ENCODE peak calls at places on chromosomes 5 and 9, in seven cellular contexts. S is GM23248, V is fibroblast of lung, T is GM12865, N is HCT116, G is NB4, Q is HAP-1. B is an unnamed sample.
A peak's percentile ranks its signal among the peaks of the same experiment; 100 is the strongest.

GRCh38 chr9:93525476-93525875 is 50.9 kb upstream of the PHF2 start:
- DNase-seq in V (no peak), S (no peak), T (no peak), N (no peak), G (no peak), Q (no peak), B (no peak)

GRCh38 chr5:72106922-72107873 is at the start of gene MAP1B:
- DNase-seq in G (peak; percentile 19), V (peak; percentile 58), Q (peak; percentile 93), T (no peak), S (peak; percentile 73), N (no peak), B (no peak)

GRCh38 chr5:93294184-93294583 is 286.8 kb downstream of the NR2F1-AS1 start:
- DNase-seq in Q (no peak), G (no peak), S (peak; percentile 84), N (no peak), V (no peak), T (no peak), B (no peak)

GRCh38 chr5:170192829-170193228 is 40.0 kb upstream of the C5orf58 start:
- DNase-seq in N (no peak), Q (no peak), T (no peak), S (no peak), V (no peak), G (no peak), B (no peak)

GRCh38 chr9:108444400-108445358 is 411.1 kb downstream of the ACTL7B start:
- DNase-seq in G (no peak), S (peak; percentile 97), N (peak; percentile 90), T (no peak), V (peak; percentile 95), Q (no peak), B (peak; percentile 82)

GRCh38 chr5:61257421-61257820 is 74.6 kb upstream of the ZSWIM6 start:
- DNase-seq in G (no peak), Q (no peak), T (no peak), V (no peak), N (no peak), S (no peak), B (no peak)

GRCh38 chr5:128632264-128632663 is 94.2 kb upstream of the FBN2 start:
- DNase-seq in Q (no peak), N (no peak), T (no peak), S (no peak), V (no peak), G (peak; percentile 8), B (no peak)

GRCh38 chr5:111681791-111682190 is 75.2 kb downstream of the NREP start:
- DNase-seq in G (no peak), T (no peak), V (peak; percentile 56), S (peak; percentile 57), N (no peak), Q (no peak), B (no peak)

GRCh38 chr5:136043968-136044610 is 15.3 kb downstream of the TGFBI start:
- DNase-seq in N (no peak), G (no peak), Q (no peak), S (no peak), V (no peak), T (no peak), B (no peak)

GRCh38 chr5:42400474-42400873 is 22.8 kb upstream of the GHR start:
- DNase-seq in N (no peak), S (no peak), T (no peak), G (no peak), V (no peak), Q (no peak), B (no peak)

GRCh38 chr9:20732118-20732517 is 48.1 kb downstream of the FOCAD start:
- DNase-seq in G (no peak), N (no peak), V (no peak), S (peak; percentile 69), T (no peak), Q (no peak), B (peak; percentile 24)

GRCh38 chr9:7982907-7983306 is 183.3 kb upstream of the DMAC1 start:
- DNase-seq in N (no peak), T (no peak), Q (peak; percentile 12), V (no peak), S (no peak), G (no peak), B (no peak)

GRCh38 chr5:68303038-68303738 is 87.6 kb downstream of the PIK3R1 start:
- DNase-seq in T (peak; percentile 66), Q (no peak), S (no peak), V (no peak), N (no peak), G (no peak), B (no peak)

GRCh38 chr5:17379188-17379951 is 118.7 kb upstream of the TAF11L2 start:
- DNase-seq in S (peak; percentile 12), G (no peak), N (no peak), Q (peak; percentile 52), V (peak; percentile 37), T (no peak), B (no peak)

GRCh38 chr9:87678650-87679355 is 47.1 kb upstream of the CTSL start:
- DNase-seq in V (peak; percentile 83), N (peak; percentile 55), G (peak; percentile 64), S (peak; percentile 81), Q (peak; percentile 76), T (peak; percentile 57), B (peak; percentile 40)

GRCh38 chr5:6721442-6721841 is 8.2 kb downstream of the TENT4A start:
- DNase-seq in N (no peak), V (no peak), S (peak; percentile 39), Q (peak; percentile 35), T (no peak), G (no peak), B (no peak)

GRCh38 chr9:35795701-35796100 is 4.3 kb downstream of the NPR2 start:
- DNase-seq in S (peak; percentile 18), N (no peak), G (no peak), Q (no peak), T (no peak), V (no peak), B (no peak)

GRCh38 chr5:39520232-39520572 is 95.4 kb upstream of the DAB2 start:
- DNase-seq in V (peak; percentile 94), S (peak; percentile 91), G (no peak), N (no peak), T (no peak), Q (no peak), B (peak; percentile 83)

GRCh38 chr5:176420086-176420485 is 3.7 kb upstream of the CLTB start:
- DNase-seq in S (no peak), Q (no peak), N (no peak), G (no peak), V (no peak), T (no peak), B (no peak)

DNA sequence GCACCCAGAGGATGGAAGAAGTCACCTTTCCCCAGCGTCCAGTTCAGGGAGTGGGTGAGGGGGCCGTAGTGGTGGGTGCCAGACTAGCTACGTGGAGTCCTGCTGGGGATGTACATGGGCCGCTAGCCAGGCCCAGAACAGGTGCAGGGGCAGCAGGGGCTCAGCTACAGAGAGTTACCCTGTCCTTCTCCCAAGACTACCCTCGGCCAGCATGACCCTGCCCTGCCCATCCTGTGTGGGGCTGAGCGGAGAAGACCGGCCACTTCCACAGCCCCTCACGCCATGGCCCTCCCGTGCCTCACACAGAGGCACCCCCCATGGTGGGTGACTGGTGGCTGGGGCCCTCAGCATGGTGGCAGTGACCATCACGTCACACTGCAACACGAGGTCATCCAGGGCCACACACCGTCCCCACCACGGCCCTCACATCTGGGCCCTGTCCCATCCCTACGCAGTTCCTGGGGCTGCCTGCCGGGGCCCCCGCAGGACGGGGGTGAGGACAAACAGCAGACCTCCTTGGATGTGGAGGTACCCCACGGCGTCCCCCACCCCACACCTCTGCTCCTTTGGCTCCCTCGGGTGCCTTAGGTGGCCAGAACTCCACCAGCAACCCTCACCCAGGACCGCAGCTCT is 977 bp upstream of the DPP7 start:
- DNase-seq in G (no peak), Q (no peak), S (no peak), N (no peak), V (no peak), T (no peak), B (no peak)
- H3K4me3 ChIP-seq in G (no peak overlapping the region), Q (peak overlapping the region; percentile 47), S (no peak overlapping the region), N (peak overlapping the region; percentile 54), V (no peak overlapping the region), T (no peak overlapping the region), B (no peak overlapping the region)

GRCh38 chr5:138178516-138179276 is at the start of the genes BRD8 and KIF20A:
- DNase-seq in S (peak; percentile 99), T (peak; percentile 96), Q (peak; percentile 98), N (peak; percentile 94), G (peak; percentile 98), V (peak; percentile 95), B (peak; percentile 67)

GRCh38 chr5:138177936-138178515 is 404 bp downstream of the BRD8 start:
- DNase-seq in V (peak; percentile 43), S (peak; percentile 68), N (no peak), G (peak; percentile 39), T (peak; percentile 33), Q (peak; percentile 52), B (no peak)

GRCh38 chr5:138180183-138180782 is 1.4 kb downstream of the KIF20A start:
- DNase-seq in Q (peak; percentile 49), G (peak; percentile 90), V (peak; percentile 65), T (peak; percentile 76), N (peak; percentile 52), S (peak; percentile 71), B (peak; percentile 3)

GRCh38 chr5:138180841-138181240 is 1.9 kb downstream of the KIF20A start:
- DNase-seq in T (no peak), Q (no peak), S (no peak), V (no peak), G (no peak), N (no peak), B (no peak)

GRCh38 chr5:138179277-138179857 is 455 bp downstream of the KIF20A start:
- DNase-seq in N (no peak), Q (peak; percentile 38), G (peak; percentile 60), T (peak; percentile 29), V (no peak), S (peak; percentile 55), B (no peak)
- H3K4me3 ChIP-seq in N (peak overlapping the region; percentile 99), Q (peak overlapping the region; percentile 67), G (peak overlapping the region; percentile 100), T (peak overlapping the region; percentile 81), V (peak overlapping the region; percentile 98), S (peak overlapping the region; percentile 98), B (peak overlapping the region; percentile 84)

DNA sequence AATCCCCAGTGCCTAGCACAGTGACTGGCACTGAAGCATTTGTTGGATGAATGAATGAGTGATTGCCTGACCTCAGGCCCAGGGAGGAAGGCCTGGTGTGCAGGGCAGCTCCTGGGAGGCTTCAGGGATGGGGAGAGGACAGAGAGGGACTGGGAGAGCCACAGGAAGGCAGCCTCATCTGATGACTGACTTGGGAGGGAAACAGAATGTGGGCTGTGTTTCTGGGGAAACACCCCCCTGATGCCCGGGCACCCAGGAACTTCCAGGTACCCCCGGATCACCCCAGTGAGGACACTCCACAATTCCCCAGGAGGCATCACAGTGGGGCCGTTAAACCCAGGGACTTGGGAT is 133.6 kb downstream of the C9orf50 start:
- DNase-seq in G (no peak), N (no peak), Q (no peak), V (no peak), T (no peak), S (peak; percentile 42), B (no peak)
- H3K4me3 ChIP-seq in G (no peak overlapping the region), N (no peak overlapping the region), Q (no peak overlapping the region), V (no peak overlapping the region), T (no peak overlapping the region), S (no peak overlapping the region), B (no peak overlapping the region)

DNA sequence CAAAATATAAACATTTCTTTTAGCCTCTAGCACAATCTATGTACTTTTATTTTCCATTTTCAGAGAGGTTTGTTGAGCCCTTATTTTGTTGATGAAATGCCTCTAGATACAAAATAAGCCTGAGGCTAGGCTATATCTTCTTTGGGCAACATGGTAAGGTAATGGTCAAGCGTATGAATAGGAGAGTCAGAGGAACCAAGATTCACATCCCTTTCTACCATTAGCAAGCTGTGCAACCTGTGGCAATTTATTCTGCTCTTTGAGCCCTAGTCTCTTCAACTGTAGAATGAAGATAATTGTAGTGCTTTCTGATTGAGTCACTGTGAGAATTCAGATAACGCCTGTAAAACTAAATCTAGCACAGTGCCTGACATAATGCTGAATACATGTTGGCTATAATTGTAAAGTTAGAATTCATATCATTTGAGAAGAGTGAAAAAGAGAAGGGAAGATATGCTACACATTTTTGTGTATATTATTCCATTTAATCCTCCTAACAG is 412.5 kb downstream of the CCDC171 start:
- DNase-seq in N (no peak), V (no peak), Q (no peak), T (no peak), G (no peak), S (no peak), B (no peak)
- H3K4me3 ChIP-seq in N (no peak overlapping the region), V (no peak overlapping the region), Q (no peak overlapping the region), T (no peak overlapping the region), G (no peak overlapping the region), S (no peak overlapping the region), B (no peak overlapping the region)